ENCODE peak calls at places on chromosomes 2 and 18, in nine cellular contexts. Q is NCI-H1092 treated with DMSO at 0.1 percent for 48 hours; F is H9; N is WERI-Rb-1; B is ascending aorta; S is iris pigment epithelial cell; W is omental fat pad; K is left ventricle myocardium superior; U is activated CD4-positive, CD25-positive, alpha-beta regulatory T cell treated with anti-CD3 and anti-CD28 coated beads, Interleukin-2, amount 50 U/mL, for 72 hours. M is an unnamed sample.

GRCh38 chr2:218961651-218962570 is 2.4 kb downstream of the CDK5R2 start:
- DNase-seq in Q (peak), F (peak), N (peak), B (no peak), S (no peak), W (no peak), K (no peak), U (no peak), M (no peak)

GRCh38 chr2:127024769-127025356 is 82.1 kb downstream of the BIN1 start:
- DNase-seq in Q (peak), F (peak), N (peak), B (no peak), S (peak), W (no peak), K (no peak), U (no peak), M (no peak)

GRCh38 chr18:34158881-34159690 is 65.6 kb downstream of the NOL4 start:
- DNase-seq in Q (peak), F (peak), N (peak), B (peak), S (peak), W (no peak), K (peak), U (no peak), M (no peak)

GRCh38 chr2:46036929-46037328 is 260.3 kb upstream of the EPAS1 start:
- DNase-seq in Q (no peak), F (no peak), N (no peak), B (no peak), S (peak), W (no peak), K (no peak), U (no peak), M (no peak)

GRCh38 chr2:207483477-207483876 is 46.3 kb upstream of the CREB1 start:
- DNase-seq in Q (no peak), F (no peak), N (no peak), B (no peak), S (peak), W (no peak), K (no peak), U (no peak), M (no peak)

GRCh38 chr18:44743626-44744025 is 62.9 kb downstream of the SETBP1 start:
- DNase-seq in Q (peak), F (no peak), N (no peak), B (no peak), S (no peak), W (no peak), K (no peak), U (no peak), M (no peak)

GRCh38 chr2:238202326-238203103 is 980 bp downstream of the ILKAP start:
- DNase-seq in Q (no peak), F (no peak), N (peak), B (no peak), S (peak), W (no peak), K (no peak), U (no peak), M (no peak)

GRCh38 chr2:4979127-4979526 is 713.1 kb upstream of the SOX11 start:
- DNase-seq in Q (no peak), F (no peak), N (no peak), B (no peak), S (no peak), W (no peak), K (no peak), U (no peak), M (no peak)

GRCh38 chr2:119491776-119492525 is 32.3 kb downstream of the SCTR start:
- DNase-seq in Q (no peak), F (no peak), N (no peak), B (no peak), S (peak), W (no peak), K (no peak), U (no peak), M (no peak)

GRCh38 chr2:215601990-215602721 is 166.3 kb upstream of the FN1 start:
- DNase-seq in Q (no peak), F (no peak), N (no peak), B (no peak), S (peak), W (no peak), K (no peak), U (no peak), M (no peak)

GRCh38 chr2:161307676-161308075 is 549 bp upstream of the PSMD14 start:
- DNase-seq in Q (no peak), F (no peak), N (no peak), B (no peak), S (no peak), W (no peak), K (no peak), U (no peak), M (no peak)

GRCh38 chr2:146147448-146148012 is 1627.6 kb upstream of the ZEB2 start:
- DNase-seq in Q (no peak), F (no peak), N (no peak), B (no peak), S (no peak), W (no peak), K (no peak), U (no peak), M (no peak)

GRCh38 chr18:56565596-56566355 is 72.6 kb downstream of the TXNL1 start:
- DNase-seq in Q (no peak), F (no peak), N (peak), B (no peak), S (peak), W (no peak), K (no peak), U (no peak), M (no peak)

GRCh38 chr2:37471994-37472393 is 127.6 kb downstream of the QPCT start:
- DNase-seq in Q (no peak), F (no peak), N (no peak), B (no peak), S (peak), W (no peak), K (no peak), U (no peak), M (no peak)

GRCh38 chr2:54000524-54000923 is 29.7 kb upstream of the PSME4 start:
- DNase-seq in Q (no peak), F (no peak), N (no peak), B (no peak), S (peak), W (no peak), K (no peak), U (no peak), M (no peak)

GRCh38 chr2:118853647-118854367 is 6.4 kb upstream of the EN1 start:
- DNase-seq in Q (no peak), F (peak), N (no peak), B (peak), S (no peak), W (no peak), K (no peak), U (no peak), M (no peak)

GRCh38 chr2:134823832-134824231 is 14.6 kb upstream of the ACMSD start:
- DNase-seq in Q (no peak), F (no peak), N (no peak), B (no peak), S (no peak), W (no peak), K (no peak), U (no peak), M (no peak)

GRCh38 chr18:2978208-2978607 is 34.7 kb downstream of the LPIN2 start:
- DNase-seq in Q (no peak), F (no peak), N (no peak), B (no peak), S (peak), W (no peak), K (no peak), U (no peak), M (no peak)

GRCh38 chr2:16318474-16319195 is 347.0 kb downstream of the CYRIA start:
- DNase-seq in Q (no peak), F (peak), N (peak), B (no peak), S (no peak), W (no peak), K (no peak), U (no peak), M (no peak)

M was measured in thoracic aorta.